ENCODE peak calls at places on chromosome 14, in eight cellular contexts. P is cardiac fibroblast; K is Calu3; N is CD8-positive, alpha-beta T cell; S is HCT116; G is GM10248; T is GM12865; L is choroid plexus epithelial cell. M is an unnamed sample.
A peak's percentile ranks its signal among the peaks of the same experiment; 100 is the strongest.

GRCh38 chr14:93033039-93033982 is 82.4 kb downstream of the ITPK1 start:
- DNase-seq in K (no peak), P (no peak), G (no peak), S (no peak), N (no peak), T (no peak), L (no peak), M (no peak)

GRCh38 chr14:61126083-61126962 is 145.3 kb downstream of the SLC38A6 start:
- DNase-seq in T (no peak), K (no peak), S (no peak), N (no peak), L (peak; percentile 53), P (peak; percentile 17), G (no peak), M (no peak)

GRCh38 chr14:72636094-72636493 is 257.8 kb downstream of the DPF3 start:
- DNase-seq in S (no peak), T (no peak), K (no peak), N (no peak), G (no peak), P (no peak), L (no peak), M (no peak)

GRCh38 chr14:96064866-96065265 is 25.7 kb downstream of the C14orf132 start:
- DNase-seq in P (no peak), N (no peak), T (peak; percentile 63), K (no peak), L (no peak), S (no peak), G (no peak), M (no peak)

GRCh38 chr14:65360144-65360784 is 52.3 kb upstream of the FUT8 start:
- DNase-seq in T (no peak), K (no peak), N (no peak), S (no peak), P (no peak), G (no peak), L (peak; percentile 23), M (no peak)

GRCh38 chr14:95515080-95515489 is 1.4 kb downstream of the SYNE3 start:
- DNase-seq in L (no peak), G (no peak), S (no peak), K (no peak), P (no peak), T (no peak), N (no peak), M (no peak)

GRCh38 chr14:36316131-36316530 is 4.3 kb downstream of the MBIP start:
- DNase-seq in K (no peak), S (no peak), N (no peak), G (no peak), T (no peak), P (no peak), L (no peak), M (no peak)

GRCh38 chr14:100059433-100059781 is 5.8 kb upstream of the EVL start:
- DNase-seq in T (no peak), L (no peak), P (no peak), G (no peak), S (no peak), K (no peak), N (no peak), M (no peak)

GRCh38 chr14:71467419-71467818 is 464.8 kb upstream of the RGS6 start:
- DNase-seq in L (no peak), P (peak; percentile 66), S (no peak), T (no peak), N (no peak), G (no peak), K (no peak), M (no peak)

GRCh38 chr14:98494582-98494981 is 777.4 kb downstream of the BCL11B start:
- DNase-seq in L (no peak), T (peak; percentile 24), P (no peak), N (no peak), S (no peak), K (no peak), G (no peak), M (no peak)

GRCh38 chr14:20690848-20691640 is 2.5 kb downstream of the ANG start:
- DNase-seq in L (peak; percentile 85), P (peak; percentile 84), S (peak; percentile 60), K (peak; percentile 54), N (peak; percentile 10), T (peak; percentile 73), G (peak; percentile 69), M (no peak)

GRCh38 chr14:54348923-54349615 is 47.7 kb upstream of the CDKN3 start:
- DNase-seq in S (no peak), P (peak; percentile 47), T (no peak), L (peak; percentile 94), G (no peak), N (no peak), K (no peak), M (no peak)

GRCh38 chr14:43706901-43707300 is 800.2 kb downstream of the FSCB start:
- DNase-seq in T (no peak), G (no peak), N (no peak), S (no peak), L (peak; percentile 0), P (peak; percentile 27), K (no peak), M (no peak)

GRCh38 chr14:64209428-64210165 is 84.6 kb downstream of the ESR2 start:
- DNase-seq in K (no peak), S (no peak), P (peak; percentile 21), G (peak; percentile 48), L (peak; percentile 49), T (peak; percentile 57), N (no peak), M (peak; percentile 34)

GRCh38 chr14:77409131-77409533 is 14.2 kb downstream of the NOXRED1 start:
- DNase-seq in P (peak; percentile 16), L (peak; percentile 52), T (peak; percentile 51), G (no peak), N (no peak), K (peak; percentile 6), S (peak; percentile 21), M (peak; percentile 1)
- TF ChIP-seq CTCF in P (peak; percentile 20), L (peak; percentile 60), T (peak; percentile 39), G (peak; percentile 25), N (no peak), K (no peak), S (no peak), M (peak; percentile 36)

DNA sequence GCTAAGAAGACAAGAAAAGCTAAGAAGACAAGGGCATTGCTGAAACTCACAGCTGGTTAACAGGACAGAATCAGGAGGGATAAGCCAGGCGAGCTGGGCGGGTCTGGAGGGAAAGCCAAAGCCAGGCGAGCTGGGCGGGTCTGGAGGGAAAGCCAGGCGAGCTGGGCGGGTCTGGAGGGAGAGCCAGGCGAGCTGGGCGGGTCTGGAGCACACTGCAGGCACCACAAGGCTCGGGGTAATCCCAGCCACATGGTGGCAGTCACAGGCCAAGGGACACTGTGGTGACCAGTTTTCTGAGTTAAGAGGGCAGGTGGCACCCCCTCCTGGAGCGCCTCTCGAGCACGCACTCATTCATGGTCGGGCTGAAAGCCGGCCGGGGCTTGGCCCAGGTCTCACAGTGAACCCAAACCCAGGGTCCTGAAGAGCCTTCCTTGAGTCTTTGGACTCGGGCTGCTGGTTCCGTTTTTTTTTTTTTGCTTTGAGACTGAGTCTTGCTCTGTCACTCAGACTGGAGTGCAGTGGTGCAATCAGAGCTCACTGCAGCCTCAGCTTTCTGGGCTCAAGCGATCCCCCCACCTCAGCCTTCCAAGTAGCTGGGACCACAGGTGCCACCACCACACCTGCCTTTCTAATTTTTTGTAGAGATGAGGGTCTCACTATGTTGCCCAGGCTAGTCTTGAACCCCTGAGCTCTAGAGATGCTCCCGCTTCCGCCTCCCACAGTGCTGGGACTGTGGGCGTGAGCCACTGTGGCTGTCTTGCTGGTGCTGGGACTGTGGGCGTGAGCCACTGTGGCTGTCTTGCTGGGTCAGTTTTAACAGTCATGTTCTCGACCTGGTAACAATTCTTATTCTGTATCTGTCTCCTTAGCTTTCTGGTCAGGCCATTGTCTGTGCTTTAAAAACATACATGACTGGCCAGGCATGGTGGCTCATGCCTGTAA is 40.2 kb downstream of the HSP90AA1 start:
- DNase-seq in N (no peak), K (peak; percentile 88), L (peak; percentile 28), P (peak; percentile 38), G (peak; percentile 42), T (peak; percentile 44), S (peak; percentile 82), M (no peak)
- TF ChIP-seq CTCF in N (no peak), K (peak; percentile 22), L (peak; percentile 7), P (no peak), G (peak; percentile 26), T (peak; percentile 25), S (peak; percentile 99), M (peak; percentile 20)

DNA sequence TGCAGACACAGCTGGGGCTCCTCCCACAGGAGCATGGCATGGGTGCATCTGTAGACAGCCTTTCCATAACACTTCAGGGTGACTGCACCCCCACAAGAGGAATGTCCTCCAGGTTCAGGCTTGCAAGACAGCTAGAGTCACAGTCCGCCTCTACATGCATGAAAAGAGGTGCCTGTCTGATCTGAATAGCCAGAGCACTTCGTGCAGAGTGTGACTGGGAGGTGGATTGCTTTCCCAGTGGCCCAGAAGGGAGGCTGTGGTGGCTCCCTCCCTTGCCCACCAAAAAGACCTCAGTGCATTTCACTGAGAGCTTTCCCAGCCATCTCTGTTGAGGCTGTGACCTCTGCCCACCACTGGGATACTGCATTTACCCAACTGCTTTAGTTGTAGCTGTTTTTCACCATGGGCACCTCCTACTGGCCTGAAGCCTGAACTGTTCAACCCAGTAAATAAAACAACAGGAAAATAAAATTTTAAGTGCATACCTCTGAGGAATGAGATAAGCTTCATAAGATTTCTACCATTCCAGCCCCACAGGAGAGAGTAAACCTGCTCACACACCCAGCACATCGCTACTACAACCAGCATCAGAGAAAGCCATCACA is 14.1 kb downstream of the CEP128 start:
- DNase-seq in G (no peak), T (no peak), S (no peak), N (no peak), P (no peak), K (no peak), L (no peak), M (no peak)
- TF ChIP-seq CTCF in G (peak; percentile 13), T (no peak), S (no peak), N (no peak), P (no peak), K (no peak), L (peak; percentile 24), M (peak; percentile 21)

DNA sequence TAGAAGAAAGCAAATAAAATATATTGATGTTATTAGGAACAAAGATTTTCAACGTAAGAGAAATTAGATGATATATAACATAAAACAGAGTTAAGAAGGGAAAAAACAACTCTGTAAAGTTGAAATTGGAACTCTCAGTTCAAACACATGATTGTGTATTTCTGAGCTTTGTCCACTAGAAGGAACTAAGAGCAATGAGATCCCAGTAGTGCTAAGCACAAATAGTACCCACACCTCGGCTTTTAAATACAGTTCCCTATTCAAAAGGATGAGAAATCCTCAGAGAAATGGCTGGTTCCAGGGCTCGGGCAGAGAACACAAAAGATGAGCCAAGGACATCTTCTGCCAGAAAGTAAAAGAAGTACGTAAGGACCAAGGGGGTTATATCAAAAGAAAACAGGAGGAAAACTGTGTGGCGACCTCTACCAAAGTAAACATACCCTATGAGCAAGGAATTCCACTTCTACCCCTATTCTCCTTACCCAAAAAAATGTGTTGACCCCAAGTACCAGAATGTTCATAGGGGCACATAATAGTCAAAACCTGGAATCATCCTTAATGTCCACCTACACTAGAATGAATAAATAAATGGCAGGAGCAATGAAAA is 96.6 kb downstream of the SPTSSA start:
- DNase-seq in S (no peak), G (no peak), K (no peak), L (peak; percentile 79), T (no peak), N (no peak), P (peak; percentile 35), M (no peak)
- TF ChIP-seq CTCF in S (peak; percentile 24), G (peak; percentile 8), K (no peak), L (peak; percentile 55), T (no peak), N (no peak), P (peak; percentile 8), M (peak; percentile 20)

M was measured in GM06990.